ENCODE peak calls at places on chromosomes 11 and 22, in seven cellular contexts. B is GM12891, U is heart left ventricle, N is thyroid gland, P is IMR-90, D is body of pancreas, Y is gastrocnemius medialis. V is an unnamed sample.
A peak's percentile ranks its signal among the peaks of the same experiment; 100 is the strongest.

GRCh38 chr11:130115218-130115617 is 44.4 kb upstream of the ST14 start:
- DNase-seq in Y (no peak), D (peak; percentile 46), U (no peak), P (peak; percentile 41), N (peak; percentile 48), B (no peak), V (peak; percentile 51)

GRCh38 chr22:33756508-33756949 is 163.7 kb downstream of the LARGE1 start:
- DNase-seq in Y (no peak), B (no peak), U (peak; percentile 43), N (no peak), P (no peak), D (no peak), V (no peak)

GRCh38 chr11:46391578-46392420 is at the start of gene CHRM4:
- DNase-seq in N (no peak), Y (no peak), B (no peak), U (no peak), P (peak; percentile 45), D (no peak), V (peak; percentile 62)

GRCh38 chr22:47393191-47393590 is 630.7 kb downstream of the TBC1D22A start:
- DNase-seq in N (no peak), P (no peak), U (peak; percentile 19), B (no peak), D (no peak), Y (no peak), V (no peak)

GRCh38 chr11:62445314-62445740 is 26.5 kb downstream of the SCGB1A1 start:
- DNase-seq in D (peak; percentile 33), B (no peak), N (no peak), Y (no peak), U (no peak), P (peak; percentile 81), V (no peak)

GRCh38 chr11:122180435-122180834 is 64.4 kb upstream of the BLID start:
- DNase-seq in N (no peak), P (peak; percentile 98), U (peak; percentile 65), D (no peak), Y (no peak), B (no peak), V (no peak)

GRCh38 chr11:114877976-114878375 is 199.6 kb downstream of the NXPE2 start:
- DNase-seq in Y (no peak), U (no peak), B (no peak), N (no peak), P (no peak), D (no peak), V (no peak)

GRCh38 chr11:69475866-69476714 is 5.4 kb upstream of the LINC01488 start:
- DNase-seq in B (no peak), P (no peak), D (no peak), U (no peak), Y (no peak), N (no peak), V (no peak)

GRCh38 chr11:120773501-120774031 is 250.3 kb upstream of the TBCEL start:
- DNase-seq in U (no peak), Y (no peak), P (no peak), N (no peak), B (no peak), D (no peak), V (peak; percentile 4)

GRCh38 chr11:125365196-125365931 is 130.7 kb downstream of the FEZ1 start:
- DNase-seq in U (no peak), P (no peak), Y (no peak), B (no peak), D (no peak), N (no peak), V (no peak)

GRCh38 chr22:26892401-26893033 is 235.1 kb downstream of the MIAT start:
- DNase-seq in D (peak; percentile 82), N (no peak), B (no peak), U (no peak), Y (no peak), P (no peak), V (no peak)

GRCh38 chr22:23192133-23192532 is 11.8 kb downstream of the BCR start:
- DNase-seq in Y (no peak), P (no peak), U (no peak), D (peak; percentile 72), N (peak; percentile 97), B (no peak), V (no peak)

GRCh38 chr22:31603081-31603525 is 58.9 kb downstream of the PISD start:
- DNase-seq in P (no peak), N (peak; percentile 74), Y (no peak), B (no peak), D (no peak), U (no peak), V (peak; percentile 76)

GRCh38 chr11:134453441-134453840 is 41.4 kb upstream of the B3GAT1 start:
- DNase-seq in P (no peak), B (no peak), N (no peak), D (no peak), Y (no peak), U (no peak), V (no peak)

DNA sequence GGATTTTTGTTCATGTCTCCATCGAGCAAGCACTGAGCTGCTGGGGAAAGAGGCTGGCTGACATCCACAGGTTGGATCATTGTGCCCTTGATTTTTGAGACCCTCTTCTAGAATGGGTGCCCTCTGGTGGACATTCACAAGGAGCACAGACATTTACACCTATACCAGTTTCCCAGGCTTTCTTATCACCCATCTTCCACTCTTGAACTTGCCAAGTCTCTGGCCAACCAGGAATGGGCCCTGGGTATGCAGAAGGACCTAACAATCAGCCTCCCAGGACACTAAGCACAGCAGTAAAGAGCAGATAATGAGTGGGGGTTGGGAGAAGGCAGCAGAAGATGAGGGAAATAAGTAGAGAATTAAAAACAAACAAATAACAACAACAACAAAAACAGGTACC is 5.7 kb upstream of the INTS4 start:
- DNase-seq in D (peak; percentile 72), B (no peak), U (peak; percentile 29), P (peak; percentile 77), N (peak; percentile 59), Y (no peak), V (peak; percentile 79)
- TF ChIP-seq POLR2A in D (no peak), B (no peak), U (no peak), P (no peak), N (no peak), Y (no peak), V (no peak)

DNA sequence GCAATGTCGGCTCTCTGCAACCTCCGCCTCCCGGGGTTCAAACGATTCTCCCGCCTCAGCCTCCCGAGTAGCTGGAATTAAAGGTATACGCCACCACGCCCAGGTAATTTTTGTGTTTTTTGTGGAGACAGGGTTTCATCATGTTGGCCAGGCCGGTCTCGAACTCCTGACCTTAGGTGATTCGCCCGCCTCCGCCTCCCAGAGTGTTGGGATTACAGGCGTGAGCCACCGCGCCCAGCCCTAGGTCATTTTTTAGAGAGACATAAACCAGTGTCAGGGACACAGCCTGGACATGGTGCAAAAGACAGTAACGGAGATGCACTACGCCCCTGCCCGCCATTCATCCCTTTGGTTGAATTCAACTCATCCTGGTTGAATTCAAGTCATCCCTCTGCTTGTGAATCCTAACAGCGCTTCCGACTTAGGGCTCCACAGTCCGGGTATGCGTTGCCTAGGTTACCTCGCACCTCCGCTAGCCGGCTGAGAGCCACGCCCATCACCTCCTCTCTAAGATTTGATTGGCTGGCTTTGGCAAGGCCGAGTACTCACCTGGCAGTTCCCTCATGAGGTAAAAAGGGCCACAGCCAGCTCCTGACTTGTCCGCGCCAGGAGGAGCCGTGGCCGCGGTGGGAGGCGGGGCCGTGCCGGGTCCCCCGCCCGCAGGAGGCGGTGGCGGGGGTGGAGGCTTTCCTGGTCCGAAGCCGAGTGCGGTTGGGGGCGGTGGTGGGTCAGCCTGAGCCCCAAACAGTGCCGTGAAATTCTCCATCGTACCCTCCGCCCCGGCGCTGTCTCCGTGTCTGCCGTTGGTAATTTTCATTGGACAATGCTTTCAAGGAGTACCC is at the start of gene MED19:
- DNase-seq in N (peak; percentile 96), U (no peak), Y (peak; percentile 45), B (peak; percentile 56), P (peak; percentile 72), D (peak; percentile 93), V (peak; percentile 93)
- TF ChIP-seq POLR2A in N (no peak), U (peak; percentile 66), Y (peak; percentile 39), B (no peak), P (peak; percentile 76), D (peak; percentile 69), V (no peak)

DNA sequence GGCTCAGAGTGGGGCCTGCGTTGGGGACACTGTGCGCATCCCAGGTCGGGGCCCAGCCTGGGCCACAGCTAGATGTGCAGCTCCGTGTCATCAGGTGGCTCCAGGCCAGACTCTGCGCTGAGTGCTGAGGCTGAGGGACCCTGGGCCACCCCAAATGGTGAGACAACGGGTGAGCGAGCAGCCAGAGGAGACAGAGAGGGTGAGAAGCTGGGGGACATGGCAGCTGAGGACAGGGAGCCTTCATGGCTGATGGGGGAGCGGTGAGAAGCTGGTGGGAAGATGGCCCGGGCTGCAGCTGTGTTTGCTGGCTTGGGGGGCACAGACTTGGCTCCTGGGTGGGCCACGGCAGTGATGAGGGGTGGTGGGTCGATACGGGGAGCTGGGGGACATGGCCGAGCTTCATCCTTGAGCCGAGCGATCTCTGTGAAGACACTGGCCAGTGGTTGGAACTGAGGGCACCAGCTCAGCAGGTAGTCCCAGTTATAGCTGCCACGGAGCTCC is 2.5 kb upstream of the TPP1 start:
- DNase-seq in D (no peak), B (no peak), Y (no peak), P (no peak), N (no peak), U (no peak), V (no peak)
- TF ChIP-seq POLR2A in D (no peak), B (no peak), Y (no peak), P (no peak), N (no peak), U (no peak), V (no peak)

GRCh38 chr11:64285885-64286800 is 495 bp downstream of the GPR137 start:
- DNase-seq in B (no peak), P (no peak), U (no peak), D (peak; percentile 82), N (peak; percentile 42), Y (no peak), V (no peak)

GRCh38 chr11:64283092-64283491 is 1.4 kb downstream of the BAD start:
- DNase-seq in N (no peak), D (no peak), U (no peak), Y (no peak), P (no peak), B (no peak), V (no peak)

GRCh38 chr11:64286801-64287159 is 1.1 kb downstream of the GPR137 start:
- DNase-seq in D (no peak), U (no peak), N (no peak), B (no peak), Y (no peak), P (no peak), V (no peak)

GRCh38 chr11:64284048-64284961 is at the start of gene BAD:
- DNase-seq in D (peak; percentile 96), B (peak; percentile 100), U (peak; percentile 96), P (peak; percentile 85), N (peak; percentile 96), Y (peak; percentile 94), V (peak; percentile 95)

DNA sequence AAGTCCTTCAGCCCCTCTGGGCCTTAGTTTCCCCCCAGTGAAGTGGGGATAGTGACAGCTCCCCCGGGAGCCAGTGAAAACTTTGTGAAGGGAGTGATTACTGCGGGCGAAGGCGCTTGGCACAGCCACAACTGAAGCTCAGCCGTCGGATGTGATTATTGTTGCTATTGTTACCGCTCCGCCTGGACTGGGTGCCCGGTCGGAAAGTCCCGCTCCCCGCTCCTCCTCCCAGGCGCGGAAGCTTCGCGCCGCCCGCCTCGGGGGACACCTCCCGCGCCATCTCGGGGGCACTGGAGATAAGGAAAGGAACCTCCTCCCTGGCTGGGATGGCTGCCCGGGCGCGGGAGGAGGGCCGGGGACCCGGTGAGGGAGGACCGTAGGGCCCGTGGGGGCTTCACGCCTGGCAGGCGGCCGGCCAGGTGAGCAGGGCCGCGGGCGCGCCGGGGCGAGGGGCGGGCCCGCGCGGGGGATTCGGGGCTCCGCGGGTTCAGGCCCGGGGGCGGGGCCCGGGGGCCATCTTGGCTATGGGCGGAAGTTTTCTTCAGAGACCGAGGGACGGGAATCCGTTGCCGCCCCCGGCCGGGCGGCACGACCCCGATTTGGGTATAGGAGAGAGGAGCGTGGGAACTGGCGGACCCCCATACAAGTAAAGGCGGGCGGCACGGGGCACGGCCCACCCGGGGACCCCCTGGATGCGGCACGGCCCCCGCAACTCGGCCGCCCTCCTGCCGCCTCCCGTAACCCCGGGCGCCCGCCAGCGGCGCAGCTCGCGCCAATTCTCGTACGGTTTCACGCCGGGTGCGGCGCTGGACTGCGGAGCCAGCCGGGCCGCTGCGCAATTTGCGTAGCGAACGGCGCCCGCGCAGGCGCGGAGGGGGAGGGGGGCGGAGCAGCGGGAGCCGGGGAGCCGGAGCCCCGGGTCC is at the start of gene GPR137:
- DNase-seq in Y (peak; percentile 71), U (peak; percentile 90), P (peak; percentile 56), B (peak; percentile 97), N (peak; percentile 87), D (peak; percentile 89), V (peak; percentile 93)
- TF ChIP-seq POLR2A in Y (peak; percentile 43), U (peak; percentile 52), P (no peak), B (no peak), N (no peak), D (peak; percentile 45), V (peak; percentile 62)